ENCODE peak calls at places on chromosomes 11 and 22, in five cellular contexts. Y is HCT116, G is lower leg skin, C is astrocyte of the cerebellum, P is right lobe of liver. R is an unnamed sample.

GRCh38 chr22:42083119-42083518 is 3.6 kb downstream of the SMDT1 start:
- DNase-seq in Y (no peak), G (no peak), C (no peak), P (no peak), R (no peak)

GRCh38 chr11:72813740-72814138 is 472 bp upstream of the ATG16L2 start:
- DNase-seq in Y (peak), G (peak), C (no peak), P (peak), R (peak)

GRCh38 chr11:113538801-113539200 is 63.6 kb upstream of the DRD2 start:
- DNase-seq in Y (no peak), G (no peak), C (no peak), P (no peak), R (no peak)

GRCh38 chr11:11937957-11938356 is 70.5 kb downstream of the DKK3 start:
- DNase-seq in Y (no peak), G (no peak), C (no peak), P (no peak), R (no peak)

GRCh38 chr11:113715882-113716625 is 9.9 kb upstream of the TMPRSS5 start:
- DNase-seq in Y (no peak), G (no peak), C (no peak), P (no peak), R (no peak)

GRCh38 chr11:115284766-115285165 is 219.4 kb downstream of the CADM1 start:
- DNase-seq in Y (no peak), G (no peak), C (peak), P (no peak), R (no peak)

GRCh38 chr11:46254135-46254491 is 23.3 kb upstream of the CREB3L1 start:
- DNase-seq in Y (no peak), G (no peak), C (no peak), P (no peak), R (no peak)

GRCh38 chr22:40024201-40025061 is 29.7 kb downstream of the FAM83F start:
- DNase-seq in Y (peak), G (no peak), C (no peak), P (peak), R (peak)

GRCh38 chr11:100105605-100106358 is 581.3 kb upstream of the ARHGAP42 start:
- DNase-seq in Y (no peak), G (no peak), C (no peak), P (no peak), R (no peak)

GRCh38 chr11:61793084-61793828 is 545 bp downstream of the FEN1 start:
- DNase-seq in Y (no peak), G (no peak), C (no peak), P (no peak), R (no peak)

GRCh38 chr11:126366064-126366822 is 10.8 kb downstream of the ST3GAL4 start:
- DNase-seq in Y (no peak), G (no peak), C (no peak), P (no peak), R (peak)

GRCh38 chr11:45267660-45268340 is 18.3 kb downstream of the SYT13 start:
- DNase-seq in Y (no peak), G (no peak), C (no peak), P (peak), R (no peak)

GRCh38 chr22:38706885-38707180 is 1.1 kb downstream of the GTPBP1 start:
- DNase-seq in Y (no peak), G (no peak), C (no peak), P (no peak), R (no peak)

GRCh38 chr11:37557990-37558389 is 960.0 kb upstream of the RAG2 start:
- DNase-seq in Y (no peak), G (no peak), C (no peak), P (no peak), R (no peak)

GRCh38 chr11:76664578-76665061 is 5.9 kb downstream of the LRRC32 start:
- DNase-seq in Y (no peak), G (peak), C (no peak), P (no peak), R (peak)

GRCh38 chr11:76169473-76169881 is 36.8 kb downstream of the WNT11 start:
- DNase-seq in Y (no peak), G (no peak), C (no peak), P (no peak), R (no peak)

GRCh38 chr22:44538071-44538470 is 40.0 kb upstream of the RTL6 start:
- DNase-seq in Y (no peak), G (no peak), C (no peak), P (no peak), R (no peak)

GRCh38 chr11:34358258-34358665 is 452 bp upstream of the ABTB2 start:
- DNase-seq in Y (peak), G (peak), C (no peak), P (peak), R (peak)

GRCh38 chr11:47355283-47356128 is 3.0 kb upstream of the MYBPC3 start:
- DNase-seq in Y (peak), G (peak), C (peak), P (peak), R (peak)

GRCh38 chr11:45319077-45319476 is 32.9 kb upstream of the SYT13 start:
- DNase-seq in Y (no peak), G (no peak), C (no peak), P (no peak), R (no peak)

GRCh38 chr11:130544266-130544665 is 95.8 kb downstream of the ADAMTS15 start:
- DNase-seq in Y (no peak), G (no peak), C (no peak), P (no peak), R (no peak)

GRCh38 chr22:46057206-46057605 is 80.2 kb upstream of the WNT7B start:
- DNase-seq in Y (no peak), G (peak), C (no peak), P (peak), R (peak)

GRCh38 chr11:97751952-97752351 is 1268.8 kb upstream of the CNTN5 start:
- DNase-seq in Y (no peak), G (no peak), C (no peak), P (no peak), R (no peak)

GRCh38 chr11:18358646-18359045 is 35.7 kb upstream of the LDHA start:
- DNase-seq in Y (no peak), G (no peak), C (no peak), P (no peak), R (no peak)

GRCh38 chr11:60762851-60763691 is 6.4 kb downstream of the MS4A15 start:
- DNase-seq in Y (peak), G (no peak), C (no peak), P (no peak), R (no peak)

GRCh38 chr22:30325065-30325720 is 1.5 kb downstream of the TBC1D10A start:
- DNase-seq in Y (no peak), G (peak), C (no peak), P (no peak), R (peak)

GRCh38 chr22:44586337-44586990 is 88.4 kb upstream of the RTL6 start:
- DNase-seq in Y (no peak), G (peak), C (no peak), P (peak), R (peak)

GRCh38 chr11:17978553-17979287 is 34.1 kb downstream of the SERGEF start:
- DNase-seq in Y (no peak), G (no peak), C (peak), P (peak), R (no peak)

GRCh38 chr11:133907216-133907615 is 49.6 kb downstream of the IGSF9B start:
- DNase-seq in Y (no peak), G (no peak), C (no peak), P (no peak), R (no peak)

GRCh38 chr11:41660585-41660984 is 201.1 kb upstream of the LRRC4C start:
- DNase-seq in Y (no peak), G (no peak), C (no peak), P (no peak), R (no peak)

GRCh38 chr11:83864412-83865057 is 578.4 kb upstream of the CCDC90B start:
- DNase-seq in Y (no peak), G (no peak), C (no peak), P (no peak), R (no peak)

GRCh38 chr22:22955866-22956535 is 68.4 kb downstream of the IGLL5 start:
- DNase-seq in Y (peak), G (peak), C (peak), P (peak), R (no peak)

GRCh38 chr11:79413258-79413657 is 27.6 kb downstream of the TENM4 start:
- DNase-seq in Y (no peak), G (peak), C (peak), P (no peak), R (peak)

GRCh38 chr11:13329670-13330401 is 52.2 kb downstream of the BMAL1 start:
- DNase-seq in Y (no peak), G (no peak), C (no peak), P (no peak), R (no peak)

GRCh38 chr11:8206251-8207079 is 37.6 kb upstream of the RIC3 start:
- DNase-seq in Y (no peak), G (peak), C (no peak), P (peak), R (no peak)

GRCh38 chr11:8382436-8383053 is 118.9 kb upstream of the LMO1 start:
- DNase-seq in Y (no peak), G (no peak), C (peak), P (no peak), R (no peak)

GRCh38 chr11:125091247-125091876 is 20.1 kb downstream of the TMEM218 start:
- DNase-seq in Y (no peak), G (peak), C (peak), P (no peak), R (no peak)

GRCh38 chr22:45321827-45322226 is 12.1 kb downstream of the FAM118A start:
- DNase-seq in Y (no peak), G (no peak), C (no peak), P (no peak), R (no peak)

DNA sequence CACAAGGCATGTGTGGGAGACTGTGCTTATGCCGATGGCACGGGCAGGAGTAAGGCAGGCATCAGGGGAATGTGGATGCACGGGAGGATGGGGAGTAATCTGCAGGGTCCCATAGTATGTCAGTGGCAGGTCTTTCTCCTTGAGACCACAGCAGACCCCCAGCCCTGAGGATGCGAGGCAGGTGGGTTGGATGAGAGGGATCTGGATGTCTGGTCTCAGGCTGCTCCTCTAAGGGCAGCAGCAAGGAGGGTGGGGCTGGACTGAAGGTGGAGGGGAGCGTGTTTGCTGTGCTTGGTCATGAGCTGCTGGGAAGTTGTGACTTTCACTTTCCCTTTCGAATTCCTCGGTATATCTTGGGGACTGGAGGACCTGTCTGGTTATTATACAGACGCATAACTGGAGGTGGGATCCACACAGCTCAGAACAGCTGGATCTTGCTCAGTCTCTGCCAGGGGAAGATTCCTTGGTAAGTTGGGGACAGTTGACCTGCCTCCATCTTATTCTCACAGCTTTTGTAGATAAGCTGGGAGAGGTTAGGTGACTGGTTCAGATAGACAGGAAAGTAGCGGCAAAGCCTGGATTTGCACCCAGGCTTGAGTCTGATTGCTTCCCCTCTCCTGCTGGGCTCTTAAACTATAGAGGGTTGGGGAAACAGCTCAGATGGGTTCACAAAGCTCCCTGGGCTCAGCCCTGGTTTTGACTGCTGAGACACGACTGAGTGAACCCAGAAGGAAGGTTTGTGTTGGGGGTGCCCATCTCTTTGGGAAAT is at the start of gene APOL1:
- DNase-seq in Y (no peak), G (no peak), C (no peak), P (peak), R (no peak)
- H3K4me3 ChIP-seq in Y (no peak), G (no peak), C (no peak), P (peak), R (peak)

GRCh38 chr11:118434553-118435232 is 1.6 kb upstream of the KMT2A start:
- DNase-seq in Y (no peak), G (peak), C (no peak), P (peak), R (no peak)
- TF ChIP-seq CTCF in Y (no peak), G (no peak), C (no peak), P (no peak), R (no peak)

GRCh38 chr22:28956506-28956905 is 73.1 kb downstream of the ZNRF3 start:
- DNase-seq in Y (no peak), G (peak), C (no peak), P (no peak), R (no peak)
- H3K4me3 ChIP-seq in Y (no peak), G (no peak), C (no peak), P (no peak), R (no peak)

DNA sequence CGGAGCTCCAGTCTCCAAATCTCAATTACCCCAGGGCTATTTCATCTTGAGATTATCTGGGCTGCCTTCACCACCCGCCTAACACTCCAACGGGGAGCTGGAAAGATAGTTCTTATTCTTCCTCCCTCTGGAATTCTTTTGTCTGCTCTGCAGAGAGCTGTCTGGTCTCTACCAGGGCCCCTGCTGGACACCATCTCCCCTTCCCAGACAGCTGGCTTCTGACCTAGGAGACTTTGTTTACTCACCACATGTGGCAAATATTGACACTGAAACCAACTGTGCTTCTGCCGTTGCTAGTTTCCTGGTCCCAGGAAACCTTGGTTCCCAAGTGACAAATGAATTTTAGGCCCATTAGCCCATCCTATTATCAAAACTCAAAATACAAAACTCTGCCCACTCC is 93.8 kb downstream of the DSCAML1 start:
- DNase-seq in Y (no peak), G (no peak), C (no peak), P (no peak), R (no peak)
- TF ChIP-seq CTCF in Y (no peak), G (no peak), C (no peak), P (no peak), R (no peak)

GRCh38 chr11:95068549-95068948 is 1.8 kb downstream of the SRSF8 start:
- DNase-seq in Y (peak), G (peak), C (peak), P (peak), R (peak)
- H3K4me3 ChIP-seq in Y (peak), G (peak), C (peak), P (peak), R (peak)

DNA sequence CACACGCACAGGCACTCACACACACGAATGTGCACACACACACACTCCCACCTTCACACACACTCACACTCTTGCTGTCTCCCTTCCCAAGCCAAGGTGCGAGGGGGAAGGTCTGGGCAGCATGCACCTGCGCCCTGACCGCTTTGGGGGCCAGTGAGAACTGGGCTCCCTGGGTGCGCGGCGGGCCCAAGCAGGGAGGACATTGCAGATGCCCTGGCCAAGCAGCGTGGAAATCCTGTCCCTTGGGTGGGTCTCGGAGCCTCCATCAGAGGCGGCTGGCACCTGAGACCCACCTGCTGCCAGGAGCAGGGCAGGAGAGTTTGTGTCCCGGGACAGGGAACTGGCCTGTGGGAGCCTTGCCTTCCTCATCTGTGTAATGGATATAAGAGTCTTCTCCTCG is 3.3 kb downstream of the CD81 start:
- DNase-seq in Y (no peak), G (no peak), C (no peak), P (peak), R (no peak)
- TF ChIP-seq CTCF in Y (no peak), G (no peak), C (no peak), P (no peak), R (no peak)

GRCh38 chr11:1486054-1486825 is at the start of gene MOB2:
- DNase-seq in Y (no peak), G (no peak), C (no peak), P (peak), R (peak)

GRCh38 chr11:1484061-1484671 is 2.4 kb downstream of the MOB2 start:
- DNase-seq in Y (no peak), G (no peak), C (no peak), P (peak), R (peak)

GRCh38 chr11:1483445-1483961 is 3.1 kb downstream of the MOB2 start:
- DNase-seq in Y (no peak), G (no peak), C (no peak), P (peak), R (no peak)

GRCh38 chr11:1485504-1485885 is 1.1 kb downstream of the MOB2 start:
- DNase-seq in Y (no peak), G (no peak), C (no peak), P (peak), R (peak)

GRCh38 chr11:1484716-1485503 is 1.7 kb downstream of the MOB2 start:
- DNase-seq in Y (no peak), G (no peak), C (no peak), P (peak), R (no peak)
- H3K4me3 ChIP-seq in Y (no peak), G (no peak), C (no peak), P (no peak), R (no peak)

GRCh38 chr11:70033711-70034070 is 44.4 kb upstream of the ANO1 start:
- DNase-seq in Y (no peak), G (peak), C (no peak), P (no peak), R (no peak)

GRCh38 chr11:70032943-70033710 is 45.0 kb upstream of the ANO1 start:
- DNase-seq in Y (no peak), G (peak), C (no peak), P (no peak), R (no peak)

GRCh38 chr11:70032470-70032795 is 45.7 kb upstream of the ANO1 start:
- DNase-seq in Y (no peak), G (peak), C (no peak), P (no peak), R (no peak)

GRCh38 chr11:70029831-70030811 is 48.0 kb upstream of the ANO1 start:
- DNase-seq in Y (no peak), G (peak), C (no peak), P (no peak), R (no peak)

GRCh38 chr11:70031631-70032469 is 46.3 kb upstream of the ANO1 start:
- DNase-seq in Y (no peak), G (peak), C (no peak), P (no peak), R (no peak)
- TF ChIP-seq CTCF in Y (no peak), G (no peak), C (no peak), P (no peak), R (no peak)

GRCh38 chr11:64848779-64849599 is 4.5 kb upstream of the CDC42BPG start:
- DNase-seq in Y (no peak), G (no peak), C (no peak), P (peak), R (no peak)
- H3K4me3 ChIP-seq in Y (no peak), G (no peak), C (no peak), P (no peak), R (no peak)

GRCh38 chr11:93614111-93614784 is 47.2 kb upstream of the CEP295 start:
- DNase-seq in Y (peak), G (no peak), C (no peak), P (no peak), R (no peak)
- TF ChIP-seq CTCF in Y (peak), G (no peak), C (peak), P (no peak), R (no peak)

R was measured in left lung.